ENCODE peak calls at places on chromosomes 5 and 9, in seven cellular contexts. A is GM23248; H is CD8-positive, alpha-beta memory T cell; E is A549; X is testis; R is heart right ventricle; J is SJCRH30. L is an unnamed sample.

GRCh38 chr9:34185778-34186551 is 7.1 kb downstream of the UBAP1 start:
- DNase-seq in A (peak; percentile 96), H (no peak), E (peak; percentile 82), X (peak; percentile 66), R (no peak), J (peak; percentile 44), L (peak; percentile 48)

GRCh38 chr5:133065482-133065881 is 13.7 kb downstream of the HSPA4 start:
- DNase-seq in A (no peak), H (no peak), E (no peak), X (no peak), R (no peak), J (no peak), L (no peak)

GRCh38 chr9:112348257-112348992 is 15.0 kb upstream of the PTBP3 start:
- DNase-seq in A (peak; percentile 87), H (peak; percentile 59), E (peak; percentile 95), X (peak; percentile 88), R (peak; percentile 91), J (no peak), L (peak; percentile 92)

GRCh38 chr5:65263291-65263690 is 218.4 kb downstream of the ADAMTS6 start:
- DNase-seq in A (peak; percentile 60), H (no peak), E (no peak), X (no peak), R (no peak), J (no peak), L (no peak)

GRCh38 chr9:134386951-134387831 is 60.9 kb downstream of the RXRA start:
- DNase-seq in A (peak; percentile 43), H (no peak), E (no peak), X (peak; percentile 37), R (no peak), J (no peak), L (peak; percentile 83)

GRCh38 chr5:139985733-139986132 is 57.4 kb downstream of the NRG2 start:
- DNase-seq in A (peak; percentile 95), H (no peak), E (peak; percentile 18), X (no peak), R (no peak), J (peak; percentile 12), L (no peak)

GRCh38 chr9:72025956-72026355 is 34.5 kb downstream of the C9orf57 start:
- DNase-seq in A (peak; percentile 50), H (no peak), E (peak; percentile 40), X (no peak), R (no peak), J (no peak), L (no peak)

GRCh38 chr9:36772449-36773370 is 200.0 kb downstream of the MELK start:
- DNase-seq in A (peak; percentile 51), H (no peak), E (no peak), X (no peak), R (no peak), J (peak; percentile 25), L (no peak)

GRCh38 chr9:25917593-25918426 is 239.6 kb upstream of the TUSC1 start:
- DNase-seq in A (peak; percentile 2), H (no peak), E (no peak), X (no peak), R (no peak), J (no peak), L (no peak)

GRCh38 chr5:141838326-141839014 is 39.7 kb downstream of the PCDH1 start:
- DNase-seq in A (no peak), H (no peak), E (no peak), X (no peak), R (no peak), J (no peak), L (no peak)

GRCh38 chr5:137487600-137487999 is 11.5 kb downstream of the SPOCK1 start:
- DNase-seq in A (peak; percentile 90), H (no peak), E (no peak), X (no peak), R (no peak), J (no peak), L (no peak)

GRCh38 chr5:172731286-172732073 is 39.5 kb downstream of the DUSP1 start:
- DNase-seq in A (peak; percentile 34), H (no peak), E (peak; percentile 63), X (no peak), R (no peak), J (no peak), L (peak; percentile 82)

GRCh38 chr9:21993893-21994525 is at the start of gene CDKN2A:
- DNase-seq in A (peak; percentile 64), H (peak; percentile 47), E (no peak), X (peak; percentile 61), R (no peak), J (no peak), L (peak; percentile 53)

GRCh38 chr9:136488247-136489214 is 5.7 kb upstream of the SEC16A start:
- DNase-seq in A (peak; percentile 54), H (peak; percentile 71), E (peak; percentile 57), X (peak; percentile 80), R (peak; percentile 79), J (peak; percentile 84), L (peak; percentile 81)

GRCh38 chr9:32554107-32554506 is 1.7 kb upstream of the TOPORS start:
- DNase-seq in A (peak; percentile 11), H (no peak), E (no peak), X (no peak), R (no peak), J (no peak), L (no peak)

GRCh38 chr5:98783051-98783649 is 9.7 kb downstream of the RGMB start:
- DNase-seq in A (peak; percentile 11), H (no peak), E (no peak), X (no peak), R (no peak), J (no peak), L (no peak)

GRCh38 chr5:79143684-79144379 is 32.2 kb downstream of the BHMT start:
- DNase-seq in A (peak; percentile 43), H (no peak), E (peak; percentile 55), X (no peak), R (no peak), J (no peak), L (no peak)

GRCh38 chr9:16100596-16101091 is 547.8 kb downstream of the CCDC171 start:
- DNase-seq in A (no peak), H (no peak), E (no peak), X (peak; percentile 77), R (peak; percentile 54), J (peak; percentile 91), L (peak; percentile 35)

GRCh38 chr5:96854067-96854466 is 22.2 kb upstream of the ERAP2 start:
- DNase-seq in A (no peak), H (no peak), E (no peak), X (no peak), R (no peak), J (no peak), L (no peak)

GRCh38 chr9:119391878-119392277 is 22.6 kb upstream of the BRINP1 start:
- DNase-seq in A (no peak), H (no peak), E (no peak), X (no peak), R (no peak), J (no peak), L (no peak)

GRCh38 chr9:105864248-105864898 is 170.0 kb downstream of the TMEM38B start:
- DNase-seq in A (no peak), H (no peak), E (no peak), X (no peak), R (no peak), J (no peak), L (no peak)

GRCh38 chr5:77882670-77883257 is 106.6 kb upstream of the TBCA start:
- DNase-seq in A (peak; percentile 87), H (no peak), E (peak; percentile 57), X (no peak), R (no peak), J (no peak), L (no peak)

GRCh38 chr9:13125261-13125660 is 154.2 kb downstream of the MPDZ start:
- DNase-seq in A (no peak), H (no peak), E (no peak), X (no peak), R (no peak), J (no peak), L (no peak)

GRCh38 chr9:94922691-94923107 is 196.2 kb downstream of the AOPEP start:
- DNase-seq in A (peak; percentile 81), H (no peak), E (peak; percentile 47), X (no peak), R (no peak), J (no peak), L (peak; percentile 41)

DNA sequence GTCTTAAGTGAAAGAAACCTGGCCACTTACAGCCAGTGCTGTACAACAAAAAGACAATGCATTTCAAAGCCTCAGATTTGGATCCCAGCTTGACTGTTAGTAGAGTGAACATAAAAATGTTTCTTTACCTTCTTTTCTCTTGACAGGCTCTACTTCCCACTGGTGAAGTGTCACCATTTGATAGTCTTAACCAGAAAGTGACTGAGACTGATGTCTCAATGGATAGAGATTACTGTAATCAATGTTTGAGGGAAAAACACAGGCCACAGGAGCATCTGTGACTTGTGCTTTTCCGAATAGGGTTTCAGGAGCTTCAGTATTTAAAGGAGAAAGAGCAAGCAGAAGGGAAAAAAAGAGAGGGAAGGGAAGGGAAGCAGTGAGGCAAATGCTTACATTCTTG is 41.7 kb upstream of the STK32A start:
- DNase-seq in A (no peak), H (no peak), E (no peak), X (no peak), R (no peak), J (no peak), L (no peak)
- H3K4me1 ChIP-seq in A (no peaks in the 10 kb centered on the region), H (no peaks in the 10 kb centered on the region), E (no peaks in the 10 kb centered on the region), X (no peaks in the 10 kb centered on the region), R (peaks cover 4% of the 10 kb centered on the region), J (no peaks in the 10 kb centered on the region), L (peaks cover 9% of the 10 kb centered on the region)

GRCh38 chr5:14813747-14814146 is 57.8 kb downstream of the ANKH start:
- DNase-seq in A (no peak), H (no peak), E (no peak), X (no peak), R (no peak), J (peak; percentile 24), L (no peak)
- H3K4me1 ChIP-seq in A (peaks cover 45% of the 10 kb centered on the region), H (peaks cover 43% of the 10 kb centered on the region), E (peaks cover 19% of the 10 kb centered on the region), X (no peaks in the 10 kb centered on the region), R (peaks cover 53% of the 10 kb centered on the region), J (peaks cover 5% of the 10 kb centered on the region), L (peaks cover 18% of the 10 kb centered on the region)

GRCh38 chr5:125058185-125058826 is 311.9 kb upstream of the ZNF608 start:
- DNase-seq in A (peak; percentile 24), H (no peak), E (no peak), X (no peak), R (no peak), J (peak; percentile 42), L (no peak)
- H3K4me1 ChIP-seq in A (no peaks in the 10 kb centered on the region), H (no peaks in the 10 kb centered on the region), E (peaks cover 9% of the 10 kb centered on the region), X (no peaks in the 10 kb centered on the region), R (peaks cover 18% of the 10 kb centered on the region), J (peaks cover 20% of the 10 kb centered on the region), L (peaks cover 17% of the 10 kb centered on the region)

GRCh38 chr5:127004721-127005120 is 25.6 kb downstream of the MARCHF3 start:
- DNase-seq in A (no peak), H (no peak), E (no peak), X (no peak), R (no peak), J (no peak), L (no peak)
- H3K4me1 ChIP-seq in A (peaks cover 29% of the 10 kb centered on the region), H (no peaks in the 10 kb centered on the region), E (no peaks in the 10 kb centered on the region), X (peaks cover 4% of the 10 kb centered on the region), R (peaks cover 64% of the 10 kb centered on the region), J (peaks cover 48% of the 10 kb centered on the region), L (peaks cover 18% of the 10 kb centered on the region)